ENCODE peak calls at places on chromosomes 11 and 22, in six cellular contexts. Q is astrocyte, G is brain microvascular endothelial cell, L is cardiac fibroblast, E is OCI-LY7, U is endothelial cell of umbilical vein. J is an unnamed sample.
A peak's percentile ranks its signal among the peaks of the same experiment; 100 is the strongest.

GRCh38 chr22:49594078-49594477 is 233.6 kb downstream of the BRD1 start:
- DNase-seq in E (no peak), Q (no peak), U (no peak), G (no peak), L (no peak), J (no peak)

GRCh38 chr11:6618117-6619020 is 853 bp downstream of the TPP1 start:
- DNase-seq in G (peak; percentile 80), E (peak; percentile 12), L (peak; percentile 65), U (peak; percentile 92), Q (peak; percentile 78), J (no peak)

GRCh38 chr11:1460396-1460795 is 26.2 kb downstream of the MOB2 start:
- DNase-seq in E (no peak), G (no peak), U (no peak), Q (no peak), L (peak; percentile 35), J (no peak)

GRCh38 chr11:108568183-108568858 is 25.2 kb downstream of the EXPH5 start:
- DNase-seq in G (no peak), Q (no peak), L (no peak), E (no peak), U (no peak), J (no peak)

GRCh38 chr11:12721816-12722604 is 47.8 kb downstream of the TEAD1 start:
- DNase-seq in U (no peak), L (no peak), E (no peak), G (no peak), Q (no peak), J (no peak)

GRCh38 chr22:26444777-26445176 is 15.7 kb downstream of the ASPHD2 start:
- DNase-seq in G (no peak), L (no peak), E (no peak), Q (no peak), U (no peak), J (no peak)

GRCh38 chr11:59680287-59681154 is 11.7 kb upstream of the PATL1 start:
- DNase-seq in Q (peak; percentile 49), E (peak; percentile 78), U (peak; percentile 81), G (peak; percentile 78), L (peak; percentile 89), J (no peak)

GRCh38 chr22:26447594-26448329 is 18.7 kb downstream of the ASPHD2 start:
- DNase-seq in E (no peak), L (no peak), Q (no peak), G (no peak), U (no peak), J (no peak)

GRCh38 chr22:39995346-39996252 is 845 bp downstream of the FAM83F start:
- DNase-seq in Q (no peak), E (no peak), G (no peak), L (no peak), U (no peak), J (no peak)

GRCh38 chr22:39997421-39997820 is 2.7 kb downstream of the FAM83F start:
- DNase-seq in Q (no peak), U (no peak), G (no peak), E (no peak), L (no peak), J (no peak)

GRCh38 chr22:39994566-39995345 is at the start of gene FAM83F:
- DNase-seq in E (no peak), L (no peak), Q (no peak), U (no peak), G (no peak), J (no peak)

GRCh38 chr22:39997939-39998726 is 3.4 kb downstream of the FAM83F start:
- DNase-seq in E (no peak), G (no peak), L (peak; percentile 5), Q (peak; percentile 22), U (peak; percentile 48), J (no peak)

DNA sequence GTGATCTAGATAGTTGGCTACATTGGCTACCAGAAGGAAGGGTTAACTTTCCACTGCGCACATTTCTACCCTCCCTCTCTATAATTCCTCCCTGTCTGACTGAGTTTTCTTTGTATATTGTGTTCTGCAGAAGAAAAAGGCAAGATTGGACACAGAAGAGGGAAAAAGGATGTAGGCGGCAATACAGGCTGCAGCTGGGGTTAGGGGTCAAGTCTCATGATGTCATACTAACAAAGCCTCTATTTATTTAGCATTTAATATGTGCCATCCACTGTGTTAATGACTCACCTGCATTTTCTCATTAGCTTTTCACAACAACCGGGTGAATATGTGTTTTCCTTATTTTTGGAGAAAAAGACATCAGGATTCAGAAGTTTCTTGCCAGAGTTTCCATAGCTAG is 2.0 kb downstream of the FAM83F start:
- DNase-seq in U (peak; percentile 11), Q (no peak), G (no peak), E (no peak), L (no peak), J (no peak)
- H3K4me3 ChIP-seq in U (no peak overlapping the region), Q (no peak overlapping the region), G (no peak overlapping the region), E (no peak overlapping the region), L (no peak overlapping the region), J (no peak overlapping the region)

GRCh38 chr22:46108564-46109473 is 41.5 kb upstream of the PPARA start:
- DNase-seq in Q (peak; percentile 59), U (peak; percentile 20), L (peak; percentile 63), E (no peak), G (no peak), J (peak; percentile 43)

GRCh38 chr22:46107753-46108563 is 42.4 kb upstream of the PPARA start:
- DNase-seq in Q (no peak), L (no peak), U (no peak), E (no peak), G (no peak), J (no peak)

GRCh38 chr22:46105494-46106278 is 44.6 kb upstream of the PPARA start:
- DNase-seq in U (no peak), Q (peak; percentile 93), E (no peak), L (peak; percentile 63), G (peak; percentile 27), J (no peak)

GRCh38 chr22:46106279-46107022 is 43.9 kb upstream of the PPARA start:
- DNase-seq in E (no peak), L (no peak), G (no peak), Q (no peak), U (no peak), J (no peak)

GRCh38 chr22:46107089-46107664 is 43.1 kb upstream of the PPARA start:
- DNase-seq in Q (no peak), L (no peak), E (no peak), G (no peak), U (no peak), J (peak; percentile 80)
- H3K4me3 ChIP-seq in Q (no peak overlapping the region), L (no peak overlapping the region), E (no peak overlapping the region), G (no peak overlapping the region), U (no peak overlapping the region), J (peak overlapping the region; percentile 36)

GRCh38 chr11:33018005-33018404 is 2.3 kb downstream of the DEPDC7 start:
- DNase-seq in G (no peak), L (no peak), E (no peak), U (no peak), Q (no peak), J (no peak)
- H3K4me3 ChIP-seq in G (no peak overlapping the region), L (no peak overlapping the region), E (no peak overlapping the region), U (no peak overlapping the region), Q (no peak overlapping the region), J (no peak overlapping the region)

GRCh38 chr11:68038226-68038717 is 553 bp upstream of the TCIRG1 start:
- DNase-seq in U (peak; percentile 10), Q (no peak), G (no peak), L (no peak), E (peak; percentile 27), J (no peak)

GRCh38 chr11:68040121-68040956 is 1.5 kb downstream of the TCIRG1 start:
- DNase-seq in E (peak; percentile 84), G (peak; percentile 45), U (peak; percentile 86), Q (peak; percentile 40), L (peak; percentile 80), J (no peak)

GRCh38 chr11:68040957-68041591 is 2.2 kb downstream of the TCIRG1 start:
- DNase-seq in E (no peak), L (no peak), Q (no peak), G (no peak), U (no peak), J (no peak)

GRCh38 chr11:68038718-68039525 is at the start of gene TCIRG1:
- DNase-seq in L (peak; percentile 78), U (peak; percentile 88), Q (peak; percentile 49), E (peak; percentile 77), G (peak; percentile 46), J (no peak)

DNA sequence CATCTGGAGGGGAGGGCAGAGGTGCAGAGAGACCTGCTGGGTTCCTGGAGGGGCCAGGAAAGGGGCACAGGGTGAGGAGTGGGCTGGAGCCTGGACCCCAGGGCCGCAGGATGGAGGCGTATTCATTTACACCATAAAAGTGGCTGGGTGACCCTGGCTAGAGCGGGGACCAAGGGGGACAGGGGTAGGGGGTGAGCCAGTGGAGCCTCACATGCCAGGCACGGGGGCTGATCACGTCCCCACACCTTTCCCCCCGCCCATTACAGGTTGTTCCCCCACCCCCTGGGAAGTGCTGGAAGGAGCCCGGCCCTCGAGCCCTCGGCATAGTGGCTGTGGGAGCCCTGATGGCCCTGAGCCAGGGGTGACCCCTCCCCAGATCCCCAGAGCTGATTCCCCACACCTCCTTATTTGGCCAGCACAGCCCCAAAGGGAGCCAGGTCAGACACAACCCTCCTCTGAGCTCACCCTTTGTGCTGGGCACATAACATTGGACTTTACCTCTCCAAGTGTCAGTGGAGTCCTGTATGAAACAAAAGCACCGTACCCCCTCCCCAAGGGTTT is 781 bp downstream of the TCIRG1 start:
- DNase-seq in Q (no peak), E (peak; percentile 20), G (no peak), U (no peak), L (no peak), J (no peak)
- H3K4me3 ChIP-seq in Q (peak overlapping the region; percentile 55), E (peak overlapping the region; percentile 79), G (peak overlapping the region; percentile 68), U (peak overlapping the region; percentile 58), L (peak overlapping the region; percentile 77), J (peak overlapping the region; percentile 53)

GRCh38 chr11:65643971-65644370 is 6.1 kb downstream of the SIPA1 start:
- DNase-seq in L (no peak), U (no peak), Q (no peak), E (no peak), G (no peak), J (no peak)
- H3K4me3 ChIP-seq in L (no peak overlapping the region), U (no peak overlapping the region), Q (no peak overlapping the region), E (no peak overlapping the region), G (no peak overlapping the region), J (no peak overlapping the region)

J was measured in dorsolateral prefrontal cortex.